ENCODE peak calls at places on chromosomes 2 and 18, in seven cellular contexts. Q is Caco-2; W is cardiac septum; H is fibroblast of the aortic adventitia; L is activated CD4-positive, CD25-positive, alpha-beta regulatory T cell treated with anti-CD3 and anti-CD28 coated beads, Interleukin-2, amount 50 U/mL, for 72 hours; F is lower lobe of right lung; B is activated CD4-positive, alpha-beta T cell treated with anti-CD3 and anti-CD28 coated beads, Interleukin-2, amount 50 U/mL, for 24 hours. X is an unnamed sample.

GRCh38 chr18:29164020-29164706 is 987.2 kb upstream of the CDH2 start:
- DNase-seq in B (no peak), W (no peak), L (no peak), F (no peak), Q (no peak), H (peak; percentile 95), X (peak; percentile 87)

GRCh38 chr2:239152916-239153305 is 247.9 kb downstream of the HDAC4 start:
- DNase-seq in B (no peak), Q (no peak), F (no peak), H (no peak), W (peak; percentile 19), L (peak; percentile 13), X (no peak)

GRCh38 chr2:130744287-130745117 is 10.8 kb upstream of the AMER3 start:
- DNase-seq in Q (peak; percentile 93), H (no peak), B (no peak), W (peak; percentile 72), F (no peak), L (no peak), X (no peak)

GRCh38 chr2:190746971-190747761 is 98.3 kb downstream of the NAB1 start:
- DNase-seq in W (no peak), B (no peak), L (no peak), Q (no peak), F (no peak), H (peak; percentile 81), X (peak; percentile 30)

GRCh38 chr2:198640463-198640862 is 817.3 kb downstream of the SATB2 start:
- DNase-seq in W (no peak), B (no peak), F (no peak), L (no peak), H (no peak), Q (no peak), X (no peak)

GRCh38 chr18:7870855-7871254 is 303.7 kb downstream of the PTPRM start:
- DNase-seq in H (peak; percentile 13), L (no peak), B (no peak), Q (no peak), F (no peak), W (no peak), X (peak; percentile 10)

GRCh38 chr2:31170071-31170698 is 31.9 kb upstream of the GALNT14 start:
- DNase-seq in F (peak; percentile 50), Q (peak; percentile 66), W (peak; percentile 82), H (peak; percentile 71), B (peak; percentile 33), L (peak; percentile 44), X (peak; percentile 56)

GRCh38 chr2:100584811-100585210 is 22.0 kb downstream of the PDCL3 start:
- DNase-seq in B (no peak), W (no peak), L (no peak), H (no peak), Q (no peak), F (no peak), X (no peak)

GRCh38 chr2:24831736-24832421 is 38.7 kb downstream of the CENPO start:
- DNase-seq in H (no peak), Q (peak; percentile 30), B (no peak), F (no peak), L (no peak), W (peak; percentile 70), X (no peak)

GRCh38 chr18:46291149-46291548 is 187.0 kb downstream of the HAUS1 start:
- DNase-seq in W (no peak), L (no peak), F (no peak), Q (no peak), H (no peak), B (no peak), X (no peak)

GRCh38 chr2:9412756-9413155 is 10.6 kb downstream of the ITGB1BP1 start:
- DNase-seq in Q (no peak), F (no peak), B (no peak), W (no peak), L (no peak), H (no peak), X (no peak)

GRCh38 chr2:227796044-227796780 is 17.4 kb upstream of the CCL20 start:
- DNase-seq in B (no peak), H (no peak), F (no peak), Q (no peak), W (no peak), L (no peak), X (no peak)

GRCh38 chr18:6633370-6633769 is 96.1 kb upstream of the ARHGAP28 start:
- DNase-seq in F (no peak), L (no peak), B (no peak), W (no peak), Q (no peak), H (no peak), X (no peak)

GRCh38 chr18:37483221-37483971 is 82.2 kb downstream of the CELF4 start:
- DNase-seq in Q (no peak), H (peak; percentile 19), L (no peak), F (no peak), W (no peak), B (no peak), X (no peak)

GRCh38 chr2:240450532-240451107 is 15.2 kb downstream of the GPC1 start:
- DNase-seq in Q (no peak), L (no peak), B (no peak), W (no peak), F (peak; percentile 39), H (no peak), X (no peak)

GRCh38 chr18:46668135-46668534 is 11.1 kb upstream of the LOXHD1 start:
- DNase-seq in L (no peak), Q (no peak), B (no peak), W (peak; percentile 60), H (no peak), F (no peak), X (no peak)

GRCh38 chr2:27264253-27264752 is 1.5 kb upstream of the SLC30A3 start:
- DNase-seq in L (no peak), W (no peak), Q (no peak), H (no peak), B (no peak), F (no peak), X (no peak)

GRCh38 chr2:161101406-161101805 is 58.8 kb upstream of the TANK start:
- DNase-seq in F (no peak), W (no peak), B (no peak), Q (no peak), H (no peak), L (no peak), X (no peak)

GRCh38 chr2:71299507-71299906 is 32.1 kb upstream of the ZNF638 start:
- DNase-seq in B (no peak), L (no peak), W (no peak), H (peak; percentile 72), F (no peak), Q (no peak), X (no peak)

GRCh38 chr18:13451661-13452447 is 233.3 kb downstream of the LDLRAD4 start:
- DNase-seq in Q (no peak), F (no peak), B (no peak), W (peak; percentile 73), H (no peak), L (no peak), X (no peak)

GRCh38 chr2:10482460-10482859 is 34.3 kb upstream of the ODC1 start:
- DNase-seq in W (peak; percentile 35), Q (peak; percentile 64), F (no peak), L (no peak), H (no peak), B (no peak), X (no peak)

GRCh38 chr2:25814681-25815080 is 63.6 kb downstream of the ASXL2 start:
- DNase-seq in F (no peak), Q (no peak), H (no peak), B (no peak), L (no peak), W (no peak), X (no peak)

GRCh38 chr18:76098728-76099514 is 396.1 kb downstream of the ZNF516 start:
- DNase-seq in H (no peak), W (no peak), Q (no peak), F (no peak), L (no peak), B (no peak), X (no peak)

GRCh38 chr18:60599267-60599666 is 226.7 kb upstream of the MC4R start:
- DNase-seq in W (no peak), H (no peak), F (no peak), L (no peak), B (no peak), Q (no peak), X (no peak)

GRCh38 chr2:239420077-239420476 is 19.3 kb upstream of the HDAC4 start:
- DNase-seq in F (no peak), H (no peak), B (no peak), L (no peak), Q (no peak), W (no peak), X (no peak)

GRCh38 chr2:47072018-47072691 is 83.0 kb downstream of the STPG4 start:
- DNase-seq in H (peak; percentile 97), F (peak; percentile 84), W (peak; percentile 91), Q (no peak), L (no peak), B (no peak), X (no peak)

GRCh38 chr2:165593081-165593480 is 123.6 kb downstream of the CSRNP3 start:
- DNase-seq in Q (no peak), W (no peak), L (no peak), B (no peak), F (no peak), H (no peak), X (no peak)

GRCh38 chr2:174051741-174052638 is 86.8 kb upstream of the SP3 start:
- DNase-seq in B (no peak), H (peak; percentile 84), F (no peak), Q (peak; percentile 94), L (no peak), W (no peak), X (peak; percentile 41)

GRCh38 chr2:42802150-42802549 is 9.8 kb upstream of the HAAO start:
- DNase-seq in W (no peak), B (no peak), Q (no peak), L (no peak), H (peak; percentile 61), F (no peak), X (no peak)

GRCh38 chr2:232038251-232038897 is 76.9 kb downstream of the DIS3L2 start:
- DNase-seq in Q (no peak), B (no peak), F (no peak), L (no peak), H (peak; percentile 31), W (no peak), X (no peak)

GRCh38 chr2:133777607-133778006 is 209.3 kb upstream of the NCKAP5 start:
- DNase-seq in F (no peak), L (no peak), B (no peak), W (no peak), Q (no peak), H (no peak), X (no peak)

GRCh38 chr18:9413586-9413985 is 61.7 kb upstream of the RALBP1 start:
- DNase-seq in F (no peak), H (peak; percentile 55), B (no peak), W (no peak), L (no peak), Q (no peak), X (peak; percentile 14)